ENCODE peak calls at places on chromosomes 2 and 18, in nine cellular contexts. T is activated CD8-positive, alpha-beta T cell treated with anti-CD3 and anti-CD28 coated beads, Interleukin-2, amount 10 ng/mL, durations not matched to agents 7 days and 5 days; F is spleen; V is AG09309; N is RCC 7860; K is HuH-7; L is globus pallidus; P is stimulated activated CD4-positive, alpha-beta T cell treated with anti-CD3 and anti-CD28 coated beads, TNF-alpha, amount 100 ng/mL, for 1 hour; D is stimulated activated CD8-positive, alpha-beta memory T cell treated with anti-CD3 and anti-CD28 coated beads, Interleukin-4, amount 100 ng/mL, for 4 hours. W is an unnamed sample.
A peak's percentile ranks its signal among the peaks of the same experiment; 100 is the strongest.

GRCh38 chr2:159226059-159226461 is 60.4 kb downstream of the WDSUB1 start:
- DNase-seq in T (peak; percentile 51), F (no peak), V (no peak), N (peak; percentile 89), K (no peak), L (no peak), P (no peak), D (peak; percentile 24), W (no peak)

GRCh38 chr2:30235008-30235655 is 3.8 kb downstream of the LBH start:
- DNase-seq in T (peak; percentile 74), F (peak; percentile 62), V (no peak), N (peak; percentile 36), K (no peak), L (no peak), P (peak; percentile 37), D (peak; percentile 50), W (peak; percentile 74)

GRCh38 chr2:200786423-200786822 is 25.3 kb upstream of the BZW1 start:
- DNase-seq in T (no peak), F (no peak), V (no peak), N (no peak), K (no peak), L (no peak), P (no peak), D (no peak), W (no peak)

GRCh38 chr18:55433140-55433539 is 154.9 kb downstream of the TCF4 start:
- DNase-seq in T (no peak), F (no peak), V (no peak), N (no peak), K (no peak), L (no peak), P (no peak), D (no peak), W (no peak)

GRCh38 chr2:85433511-85434089 is 15.1 kb downstream of the SH2D6 start:
- DNase-seq in T (no peak), F (no peak), V (peak; percentile 90), N (no peak), K (no peak), L (peak; percentile 97), P (no peak), D (no peak), W (peak; percentile 90)

GRCh38 chr2:12244070-12244469 is 472.7 kb upstream of the TRIB2 start:
- DNase-seq in T (no peak), F (no peak), V (no peak), N (no peak), K (no peak), L (no peak), P (no peak), D (no peak), W (no peak)

GRCh38 chr2:42084231-42084671 is 36.4 kb downstream of the PKDCC start:
- DNase-seq in T (no peak), F (peak; percentile 30), V (no peak), N (no peak), K (peak; percentile 60), L (no peak), P (no peak), D (no peak), W (no peak)

GRCh38 chr2:134153481-134153880 is 100.4 kb upstream of the MGAT5 start:
- DNase-seq in T (no peak), F (no peak), V (no peak), N (no peak), K (no peak), L (no peak), P (no peak), D (no peak), W (no peak)

GRCh38 chr18:8329186-8329771 is 280.0 kb upstream of the RAB12 start:
- DNase-seq in T (no peak), F (no peak), V (peak; percentile 35), N (no peak), K (no peak), L (no peak), P (no peak), D (no peak), W (no peak)

GRCh38 chr2:111908578-111908977 is 10.2 kb downstream of the MERTK start:
- DNase-seq in T (no peak), F (no peak), V (no peak), N (no peak), K (no peak), L (no peak), P (no peak), D (no peak), W (no peak)

GRCh38 chr2:1950474-1950873 is 206.2 kb upstream of the PXDN start:
- DNase-seq in T (no peak), F (no peak), V (no peak), N (no peak), K (no peak), L (no peak), P (no peak), D (no peak), W (no peak)

GRCh38 chr2:16218651-16219050 is 278.3 kb downstream of the MYCN start:
- DNase-seq in T (no peak), F (no peak), V (no peak), N (no peak), K (peak; percentile 80), L (peak; percentile 35), P (no peak), D (no peak), W (no peak)

GRCh38 chr2:217797661-217798069 is 205.1 kb downstream of the TNS1 start:
- DNase-seq in T (peak; percentile 20), F (peak; percentile 70), V (no peak), N (peak; percentile 76), K (no peak), L (no peak), P (no peak), D (no peak), W (peak; percentile 71)

GRCh38 chr18:79681484-79682387 is 2.1 kb downstream of the CTDP1 start:
- DNase-seq in T (peak; percentile 74), F (peak; percentile 85), V (no peak), N (no peak), K (no peak), L (no peak), P (no peak), D (peak; percentile 33), W (peak; percentile 81)

GRCh38 chr2:196307775-196308174 is 136.4 kb upstream of the STK17B start:
- DNase-seq in T (no peak), F (no peak), V (no peak), N (no peak), K (no peak), L (no peak), P (no peak), D (no peak), W (no peak)

GRCh38 chr2:154195644-154196221 is 324.0 kb downstream of the GALNT13 start:
- DNase-seq in T (no peak), F (no peak), V (no peak), N (no peak), K (peak; percentile 8), L (no peak), P (no peak), D (no peak), W (no peak)

GRCh38 chr2:136376798-136377211 is 258.9 kb upstream of the CXCR4 start:
- DNase-seq in T (no peak), F (peak; percentile 75), V (no peak), N (no peak), K (no peak), L (no peak), P (no peak), D (no peak), W (no peak)

GRCh38 chr18:77106331-77106730 is 26.3 kb downstream of the MBP start:
- DNase-seq in T (peak; percentile 87), F (no peak), V (no peak), N (no peak), K (no peak), L (no peak), P (peak; percentile 43), D (peak; percentile 76), W (no peak)

GRCh38 chr18:56748698-56749268 is 97.6 kb downstream of the WDR7 start:
- DNase-seq in T (no peak), F (no peak), V (peak; percentile 11), N (peak; percentile 30), K (peak; percentile 13), L (peak; percentile 46), P (no peak), D (no peak), W (no peak)

GRCh38 chr2:84482588-84482987 is 23.5 kb upstream of the SUCLG1 start:
- DNase-seq in T (no peak), F (no peak), V (no peak), N (no peak), K (no peak), L (no peak), P (no peak), D (no peak), W (no peak)

GRCh38 chr2:220504890-220505564 is 877.6 kb downstream of the SLC4A3 start:
- DNase-seq in T (no peak), F (no peak), V (no peak), N (peak; percentile 62), K (no peak), L (no peak), P (no peak), D (no peak), W (no peak)

GRCh38 chr18:74342416-74343043 is 26.9 kb downstream of the C18orf63 start:
- DNase-seq in T (peak; percentile 58), F (no peak), V (peak; percentile 31), N (peak; percentile 43), K (no peak), L (peak; percentile 65), P (no peak), D (no peak), W (no peak)

GRCh38 chr2:136424112-136424511 is 306.2 kb upstream of the CXCR4 start:
- DNase-seq in T (no peak), F (no peak), V (no peak), N (no peak), K (no peak), L (no peak), P (no peak), D (no peak), W (no peak)

GRCh38 chr2:161119483-161119882 is 40.7 kb upstream of the TANK start:
- DNase-seq in T (no peak), F (no peak), V (no peak), N (no peak), K (no peak), L (no peak), P (no peak), D (no peak), W (no peak)

GRCh38 chr2:10079931-10080535 is at the start of gene CYS1:
- DNase-seq in T (no peak), F (no peak), V (no peak), N (no peak), K (peak; percentile 74), L (no peak), P (no peak), D (no peak), W (no peak)

W was measured in mesenteric fat pad.